ENCODE peak calls at places on chromosomes 1 and 21, in six cellular contexts. P is BJ, N is bronchial epithelial cell, V is HFF-Myc, S is upper lobe of right lung, C is HL-60. M is an unnamed sample.

GRCh38 chr1:50417946-50418599 is 5.2 kb downstream of the DMRTA2 start:
- DNase-seq in S (no peak), N (no peak), C (no peak), V (no peak), P (no peak), M (no peak)

GRCh38 chr1:155136728-155137127 is 1.1 kb downstream of the SLC50A1 start:
- DNase-seq in C (no peak), P (no peak), N (no peak), V (no peak), S (no peak), M (no peak)

GRCh38 chr1:41939194-41939593 is 20.5 kb upstream of the HIVEP3 start:
- DNase-seq in S (no peak), N (no peak), C (no peak), V (no peak), P (no peak), M (no peak)

GRCh38 chr21:46324390-46325072 is 575 bp downstream of the PCNT start:
- DNase-seq in S (peak; percentile 93), C (peak; percentile 74), N (peak; percentile 30), V (no peak), P (no peak), M (peak; percentile 13)

GRCh38 chr1:44660176-44660575 is 14.1 kb downstream of the TMEM53 start:
- DNase-seq in N (no peak), V (no peak), S (peak; percentile 80), P (no peak), C (no peak), M (no peak)

GRCh38 chr21:39137248-39138186 is 45.7 kb downstream of the PSMG1 start:
- DNase-seq in N (peak; percentile 71), C (peak; percentile 9), P (no peak), V (no peak), S (no peak), M (peak; percentile 18)

GRCh38 chr1:211736351-211736915 is 61.0 kb upstream of the NEK2 start:
- DNase-seq in V (no peak), C (no peak), S (no peak), P (no peak), N (no peak), M (no peak)

GRCh38 chr1:169795687-169796086 is 980 bp upstream of the METTL18 start:
- DNase-seq in S (no peak), P (no peak), N (peak; percentile 20), V (no peak), C (peak; percentile 49), M (no peak)

GRCh38 chr1:206912445-206913095 is 9.2 kb downstream of the FCMR start:
- DNase-seq in P (no peak), N (peak; percentile 75), S (no peak), V (peak; percentile 75), C (peak; percentile 75), M (no peak)

GRCh38 chr1:184218436-184218835 is 166.9 kb downstream of the TSEN15 start:
- DNase-seq in V (no peak), S (no peak), C (no peak), N (no peak), P (no peak), M (no peak)

GRCh38 chr1:180482425-180483275 is 19.7 kb downstream of the ACBD6 start:
- DNase-seq in N (peak; percentile 58), C (peak; percentile 51), P (no peak), V (no peak), S (no peak), M (peak; percentile 23)

GRCh38 chr1:248404024-248404423 is 1.2 kb downstream of the OR2T1 start:
- DNase-seq in P (no peak), S (no peak), N (peak; percentile 19), V (no peak), C (no peak), M (no peak)

GRCh38 chr1:233704125-233704881 is 90.4 kb downstream of the KCNK1 start:
- DNase-seq in S (no peak), P (no peak), N (peak; percentile 31), C (no peak), V (no peak), M (no peak)

GRCh38 chr1:31444725-31445448 is 31.9 kb downstream of the SERINC2 start:
- DNase-seq in N (peak; percentile 55), V (no peak), C (no peak), P (no peak), S (peak; percentile 18), M (no peak)

GRCh38 chr1:41532206-41532975 is 47.9 kb upstream of the EDN2 start:
- DNase-seq in V (no peak), P (no peak), S (peak; percentile 2), C (no peak), N (no peak), M (no peak)

GRCh38 chr21:41425954-41426655 is at the start of gene MX1:
- DNase-seq in S (peak; percentile 94), P (no peak), V (no peak), C (no peak), N (no peak), M (no peak)
- H3K4me3 ChIP-seq in S (peak within 1 kb of the TSS; percentile 59), P (peak within 1 kb of the TSS; percentile 54), V (peak within 1 kb of the TSS; percentile 41), C (peak within 1 kb of the TSS; percentile 37), N (peak within 1 kb of the TSS; percentile 53), M (peak within 1 kb of the TSS; percentile 59)

GRCh38 chr1:19189270-19189669 is 20.8 kb downstream of the UBR4 start:
- DNase-seq in P (no peak), V (no peak), N (no peak), C (no peak), S (no peak), M (no peak)
- TF ChIP-seq CTCF in P (no peak), V (no peak), N (no peak), C (no peak), S (no peak), M (no peak)

GRCh38 chr1:1213919-1214599 is at the start of gene TNFRSF4:
- DNase-seq in N (no peak), C (no peak), S (no peak), P (no peak), V (no peak), M (no peak)
- H3K4me3 ChIP-seq in N (no peak within 1 kb of the TSS), C (no peak within 1 kb of the TSS), S (peak within 1 kb of the TSS; percentile 44), P (no peak within 1 kb of the TSS), V (no peak within 1 kb of the TSS), M (no peak within 1 kb of the TSS)

GRCh38 chr1:92965003-92965402 is 3.7 kb upstream of the DIPK1A start:
- DNase-seq in V (no peak), S (no peak), C (no peak), N (no peak), P (no peak), M (no peak)

GRCh38 chr1:92970990-92971689 is 9.9 kb upstream of the DIPK1A start:
- DNase-seq in P (no peak), V (no peak), S (no peak), N (no peak), C (no peak), M (no peak)

GRCh38 chr1:92969517-92969916 is 8.3 kb upstream of the DIPK1A start:
- DNase-seq in S (no peak), P (no peak), C (no peak), N (no peak), V (no peak), M (no peak)

GRCh38 chr1:92972413-92973129 is 11.3 kb upstream of the DIPK1A start:
- DNase-seq in N (no peak), V (no peak), P (no peak), S (no peak), C (no peak), M (no peak)

DNA sequence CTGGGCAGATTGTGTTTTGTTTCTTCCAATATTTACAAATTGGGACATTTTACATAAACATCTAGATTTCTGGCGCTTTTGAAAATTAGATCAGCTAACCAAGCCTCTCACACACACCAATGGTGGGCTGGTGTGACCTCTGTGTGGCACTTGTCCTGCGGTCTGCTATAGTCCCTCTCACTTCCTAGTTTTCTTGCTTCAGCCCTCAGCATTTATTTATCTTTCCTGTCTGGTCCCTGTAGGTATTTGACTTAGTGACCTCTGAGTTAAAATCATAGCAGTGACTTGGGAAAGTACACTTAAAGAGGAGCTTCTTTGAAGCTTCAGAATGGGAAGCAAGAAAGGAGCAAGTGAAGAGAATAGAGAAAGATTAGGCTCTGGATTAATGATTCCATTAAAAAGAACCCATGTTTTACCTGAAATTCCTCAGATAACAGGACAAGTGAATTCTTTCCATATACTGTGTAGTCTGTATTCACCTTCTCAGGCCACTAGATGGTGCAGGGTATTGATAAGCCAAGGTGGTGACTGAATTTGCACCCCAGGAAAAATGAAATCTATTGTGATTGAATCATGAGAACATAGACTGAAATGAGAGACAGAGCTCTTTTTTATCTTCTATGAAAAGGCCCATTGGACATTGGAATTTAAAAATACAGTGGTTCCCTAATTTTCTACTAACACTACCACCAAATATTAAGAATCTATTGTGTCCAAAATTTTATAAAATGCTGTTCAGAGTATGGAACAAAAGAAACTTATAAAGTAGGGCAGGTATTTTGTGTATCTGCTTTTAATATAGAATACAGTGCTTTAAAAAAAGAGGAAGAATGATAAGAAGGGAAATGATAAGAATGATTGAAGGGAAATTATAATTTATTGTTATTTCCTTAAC is 7.1 kb upstream of the DIPK1A start:
- DNase-seq in N (peak; percentile 46), C (no peak), V (no peak), S (no peak), P (no peak), M (no peak)
- TF ChIP-seq CTCF in N (peak; percentile 50), C (peak; percentile 4), V (peak; percentile 52), S (peak; percentile 55), P (peak; percentile 67), M (peak; percentile 65)